ENCODE peak calls at places on chromosomes 13 and 19, in eight cellular contexts. V is aorta; P is endodermal cell; H is naive thymus-derived CD4-positive, alpha-beta T cell; C is lower lobe of right lung; R is IMR-90; B is tibial artery; T is CD8-positive, alpha-beta memory T cell. D is an unnamed sample. For H3K4me1, the result is how much of the 10 kb centered on the place peaks cover.

GRCh38 chr19:39398297-39398864 is 7.2 kb downstream of the MED29 start:
- DNase-seq in R (peak), H (no peak), T (peak), P (no peak), V (peak), C (peak), B (peak), D (no peak)

GRCh38 chr19:28691683-28692082 is 521.3 kb downstream of the UQCRFS1 start:
- DNase-seq in C (no peak), B (no peak), P (no peak), R (no peak), H (no peak), T (no peak), V (no peak), D (no peak)

GRCh38 chr13:76833465-76833864 is 52.7 kb downstream of the KCTD12 start:
- DNase-seq in P (no peak), T (no peak), C (no peak), V (no peak), B (no peak), H (no peak), R (no peak), D (no peak)

GRCh38 chr19:3047307-3048189 is 14.7 kb downstream of the TLE5 start:
- DNase-seq in P (peak), B (peak), V (peak), T (peak), H (peak), R (peak), C (peak), D (peak)

GRCh38 chr13:83065136-83065535 is 817.1 kb downstream of the SLITRK1 start:
- DNase-seq in H (no peak), C (no peak), R (peak), B (peak), T (no peak), P (no peak), V (peak), D (no peak)

GRCh38 chr13:49540552-49540951 is 44.8 kb downstream of the PHF11 start:
- DNase-seq in H (peak), V (no peak), B (no peak), T (no peak), P (no peak), R (peak), C (no peak), D (no peak)

GRCh38 chr19:49421039-49421877 is 2.0 kb downstream of the PTH2 start:
- DNase-seq in C (peak), H (no peak), R (peak), P (peak), B (peak), V (peak), T (no peak), D (no peak)

GRCh38 chr13:32264407-32264806 is 50.8 kb downstream of the ZAR1L start:
- DNase-seq in V (peak), H (no peak), B (peak), P (no peak), T (no peak), C (no peak), R (peak), D (no peak)

GRCh38 chr19:42563352-42564210 is 31.1 kb downstream of the CEACAM8 start:
- DNase-seq in C (no peak), P (peak), H (no peak), R (peak), V (no peak), B (no peak), T (no peak), D (peak)

DNA sequence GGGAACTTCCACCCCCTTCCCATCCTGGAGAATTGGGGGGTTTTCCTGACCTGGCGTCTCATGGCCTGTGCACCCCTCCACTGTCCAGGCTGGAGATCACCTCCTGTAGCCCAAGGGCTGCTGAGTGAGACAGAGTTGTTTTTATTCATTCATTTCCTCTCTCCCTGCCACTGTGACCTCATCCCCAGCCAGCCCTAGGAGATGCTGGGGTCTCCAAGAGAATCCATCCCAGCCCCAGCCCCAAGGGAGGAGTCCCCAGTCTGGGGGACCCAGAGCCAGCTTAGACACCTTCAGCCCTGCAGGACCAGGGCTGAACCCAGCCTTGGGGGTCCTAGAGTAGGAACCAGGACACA is 4.2 kb downstream of the FCHO1 start:
- DNase-seq in R (no peak), T (no peak), H (no peak), V (no peak), P (no peak), C (no peak), B (no peak), D (no peak)
- H3K4me1 ChIP-seq in R (under half), T (under half), H (under half), V (under half), P (under half), C (under half), B (under half), D (half or more)

GRCh38 chr13:73693215-73693614 is 441.0 kb downstream of the KLF12 start:
- DNase-seq in H (no peak), T (no peak), C (no peak), V (no peak), P (no peak), B (no peak), R (no peak), D (no peak)

GRCh38 chr13:73695325-73695724 is 438.9 kb downstream of the KLF12 start:
- DNase-seq in P (no peak), T (no peak), B (no peak), R (no peak), H (no peak), C (no peak), V (no peak), D (no peak)

GRCh38 chr13:73687087-73687486 is 447.1 kb downstream of the KLF12 start:
- DNase-seq in C (no peak), V (no peak), P (no peak), R (no peak), T (no peak), H (no peak), B (no peak), D (no peak)

GRCh38 chr13:73696713-73697112 is 437.5 kb downstream of the KLF12 start:
- DNase-seq in V (no peak), C (no peak), H (no peak), T (no peak), R (no peak), P (no peak), B (no peak), D (no peak)

DNA sequence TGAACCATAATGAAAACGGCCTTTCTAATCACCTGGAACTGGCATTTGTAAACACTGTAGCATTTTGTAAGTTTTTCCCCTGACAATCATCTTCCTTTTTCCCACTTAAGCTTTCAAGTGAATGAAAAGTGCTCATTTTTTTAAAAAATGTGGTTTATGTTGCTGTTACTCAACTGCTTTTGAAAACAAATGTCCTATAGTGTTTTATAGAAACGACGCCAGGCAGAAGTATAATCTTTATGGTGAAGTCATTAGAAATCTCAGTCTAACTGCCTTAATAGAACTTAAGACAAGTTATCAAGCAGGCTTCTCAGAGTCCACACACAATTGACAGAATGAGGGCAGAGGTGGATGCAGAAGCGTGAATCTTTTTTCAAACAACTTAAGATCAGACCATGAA is 442.3 kb downstream of the KLF12 start:
- DNase-seq in B (no peak), T (no peak), V (no peak), H (no peak), C (no peak), R (no peak), P (no peak), D (no peak)
- H3K4me1 ChIP-seq in B (under half), T (under half), V (under half), H (under half), C (under half), R (under half), P (under half), D (under half)

GRCh38 chr13:40652588-40652940 is 13.9 kb downstream of the FOXO1 start:
- DNase-seq in H (no peak), P (no peak), V (no peak), C (no peak), B (no peak), R (no peak), T (no peak), D (peak)

GRCh38 chr13:40651866-40652587 is 14.4 kb downstream of the FOXO1 start:
- DNase-seq in H (no peak), B (no peak), T (no peak), C (no peak), P (peak), R (no peak), V (no peak), D (no peak)

GRCh38 chr13:40648841-40649240 is 17.6 kb downstream of the FOXO1 start:
- DNase-seq in V (no peak), C (no peak), H (no peak), B (no peak), T (no peak), R (no peak), P (peak), D (no peak)

GRCh38 chr13:40644838-40645620 is 21.4 kb downstream of the FOXO1 start:
- DNase-seq in V (no peak), T (no peak), R (no peak), P (peak), H (peak), B (no peak), C (no peak), D (no peak)

DNA sequence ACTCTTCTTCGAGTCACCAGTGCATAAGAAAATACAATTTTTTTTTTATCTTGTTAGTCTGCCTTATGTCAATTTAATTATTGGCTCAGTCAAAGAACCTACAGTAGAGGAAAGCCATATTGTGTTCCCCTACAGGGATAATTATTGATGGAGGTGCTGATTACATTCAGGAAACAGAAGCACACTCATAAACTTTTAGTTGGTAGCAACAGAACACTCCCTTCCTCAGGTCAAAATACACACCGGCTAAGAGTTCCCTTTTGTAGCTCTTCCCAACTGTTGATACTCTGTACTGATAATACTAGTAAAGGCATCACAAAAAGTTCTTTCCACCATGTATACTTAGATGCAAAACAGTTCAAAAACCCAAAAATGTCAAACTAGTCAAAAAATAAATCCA is 18.4 kb downstream of the FOXO1 start:
- DNase-seq in P (no peak), C (no peak), R (no peak), T (no peak), H (no peak), V (no peak), B (no peak), D (no peak)
- H3K4me1 ChIP-seq in P (under half), C (half or more), R (under half), T (half or more), H (half or more), V (under half), B (half or more), D (half or more)

GRCh38 chr13:110216403-110217041 is 90.4 kb downstream of the COL4A1 start:
- DNase-seq in B (no peak), C (no peak), R (peak), T (no peak), H (no peak), P (no peak), V (no peak), D (no peak)

GRCh38 chr13:110216006-110216402 is 91.0 kb downstream of the COL4A1 start:
- DNase-seq in T (no peak), B (no peak), V (no peak), P (no peak), H (no peak), C (no peak), R (no peak), D (no peak)

GRCh38 chr13:110214637-110215036 is 92.3 kb downstream of the COL4A1 start:
- DNase-seq in B (no peak), V (no peak), R (peak), P (no peak), T (no peak), C (no peak), H (no peak), D (no peak)

GRCh38 chr13:110213461-110214074 is 93.4 kb downstream of the COL4A1 start:
- DNase-seq in P (no peak), C (no peak), B (no peak), H (no peak), T (no peak), V (no peak), R (no peak), D (no peak)

DNA sequence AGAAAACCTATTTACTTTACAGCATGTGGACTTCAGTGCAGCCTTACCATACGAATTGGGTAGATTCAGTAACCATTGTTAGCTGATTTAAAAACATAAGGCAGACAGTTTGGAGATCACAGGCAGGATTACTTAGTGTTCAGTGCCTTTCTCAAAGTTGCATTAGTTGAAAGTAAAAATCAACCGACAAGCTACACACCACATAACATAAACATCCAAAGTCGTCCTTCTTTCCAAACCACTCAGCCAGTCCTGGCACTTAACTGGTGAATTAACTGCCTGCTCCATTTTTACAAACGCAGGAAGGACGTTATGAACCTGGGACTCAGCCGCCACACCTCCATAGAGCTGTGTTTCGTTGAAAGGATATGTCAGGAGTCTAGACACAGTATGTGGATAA is 91.4 kb downstream of the COL4A1 start:
- DNase-seq in V (no peak), C (no peak), R (peak), H (no peak), P (no peak), B (no peak), T (no peak), D (no peak)
- H3K4me1 ChIP-seq in V (under half), C (under half), R (under half), H (under half), P (under half), B (half or more), T (under half), D (under half)

DNA sequence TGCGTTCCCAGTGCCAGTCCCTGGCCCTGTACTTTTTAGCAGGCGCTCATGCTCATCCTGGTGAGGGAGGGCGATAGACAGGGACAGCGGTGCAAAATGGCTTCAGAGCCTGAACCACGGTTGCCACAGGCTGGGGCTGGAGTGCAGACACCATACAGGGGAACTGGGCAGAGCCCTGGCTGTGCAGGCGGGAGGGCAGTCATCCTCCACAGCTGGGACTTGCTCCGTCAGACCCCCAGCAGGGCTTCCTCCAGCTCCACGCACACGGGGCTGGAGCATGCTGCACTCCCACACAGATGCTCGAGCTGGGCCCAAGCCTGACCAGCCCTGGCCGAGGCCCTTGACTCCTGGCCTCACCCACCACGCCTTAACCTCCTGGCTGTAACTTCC is 23.7 kb downstream of the TFDP1 start:
- DNase-seq in R (no peak), H (no peak), V (no peak), C (no peak), P (no peak), B (no peak), T (no peak), D (no peak)
- H3K4me1 ChIP-seq in R (under half), H (under half), V (under half), C (under half), P (under half), B (under half), T (under half), D (under half)

DNA sequence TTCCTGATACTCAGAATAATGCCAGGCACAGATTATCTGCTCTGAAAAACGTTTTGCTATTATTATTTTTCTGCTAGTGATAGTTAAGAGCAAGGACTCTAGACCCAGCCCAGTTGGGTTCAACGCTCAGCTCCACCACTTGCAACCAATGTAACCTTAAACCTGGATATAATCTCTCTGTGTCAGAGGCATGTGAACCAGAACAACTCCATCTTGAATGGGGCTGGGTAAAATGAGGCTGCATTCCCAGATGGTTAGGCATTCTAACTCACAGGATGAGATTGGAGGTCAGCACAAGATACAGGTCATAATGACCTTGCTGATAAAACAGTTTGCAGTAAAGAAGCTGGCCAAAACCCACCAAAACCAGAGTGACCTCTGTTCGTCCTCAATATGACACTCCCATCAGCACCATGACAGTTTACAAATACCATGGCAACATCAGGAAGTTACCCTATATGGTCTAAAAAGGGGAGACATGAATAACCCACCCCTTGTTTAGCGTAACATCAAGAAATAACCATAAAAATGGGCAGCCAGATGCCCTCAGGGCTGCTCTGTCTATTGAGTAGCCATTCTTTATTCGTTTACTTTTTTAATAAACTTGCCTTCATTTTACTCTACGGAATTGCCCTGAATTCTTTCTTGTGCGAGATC is 13.6 kb downstream of the FAM187B start:
- DNase-seq in R (no peak), C (no peak), H (no peak), B (no peak), V (no peak), T (no peak), P (no peak), D (no peak)
- H3K4me1 ChIP-seq in R (under half), C (half or more), H (under half), B (under half), V (under half), T (half or more), P (under half), D (half or more)

GRCh38 chr19:43754562-43755255 is at the start of gene SMG9:
- DNase-seq in V (peak), C (peak), H (peak), B (peak), T (peak), R (peak), P (peak), D (peak)
- H3K4me1 ChIP-seq in V (under half), C (under half), H (under half), B (under half), T (under half), R (under half), P (under half), D (under half)

GRCh38 chr19:34171877-34172660 is at the start of gene LSM14A:
- DNase-seq in R (peak), P (peak), C (peak), T (peak), B (peak), V (peak), H (peak), D (peak)
- H3K4me1 ChIP-seq in R (under half), P (under half), C (under half), T (under half), B (under half), V (under half), H (under half), D (under half)

DNA sequence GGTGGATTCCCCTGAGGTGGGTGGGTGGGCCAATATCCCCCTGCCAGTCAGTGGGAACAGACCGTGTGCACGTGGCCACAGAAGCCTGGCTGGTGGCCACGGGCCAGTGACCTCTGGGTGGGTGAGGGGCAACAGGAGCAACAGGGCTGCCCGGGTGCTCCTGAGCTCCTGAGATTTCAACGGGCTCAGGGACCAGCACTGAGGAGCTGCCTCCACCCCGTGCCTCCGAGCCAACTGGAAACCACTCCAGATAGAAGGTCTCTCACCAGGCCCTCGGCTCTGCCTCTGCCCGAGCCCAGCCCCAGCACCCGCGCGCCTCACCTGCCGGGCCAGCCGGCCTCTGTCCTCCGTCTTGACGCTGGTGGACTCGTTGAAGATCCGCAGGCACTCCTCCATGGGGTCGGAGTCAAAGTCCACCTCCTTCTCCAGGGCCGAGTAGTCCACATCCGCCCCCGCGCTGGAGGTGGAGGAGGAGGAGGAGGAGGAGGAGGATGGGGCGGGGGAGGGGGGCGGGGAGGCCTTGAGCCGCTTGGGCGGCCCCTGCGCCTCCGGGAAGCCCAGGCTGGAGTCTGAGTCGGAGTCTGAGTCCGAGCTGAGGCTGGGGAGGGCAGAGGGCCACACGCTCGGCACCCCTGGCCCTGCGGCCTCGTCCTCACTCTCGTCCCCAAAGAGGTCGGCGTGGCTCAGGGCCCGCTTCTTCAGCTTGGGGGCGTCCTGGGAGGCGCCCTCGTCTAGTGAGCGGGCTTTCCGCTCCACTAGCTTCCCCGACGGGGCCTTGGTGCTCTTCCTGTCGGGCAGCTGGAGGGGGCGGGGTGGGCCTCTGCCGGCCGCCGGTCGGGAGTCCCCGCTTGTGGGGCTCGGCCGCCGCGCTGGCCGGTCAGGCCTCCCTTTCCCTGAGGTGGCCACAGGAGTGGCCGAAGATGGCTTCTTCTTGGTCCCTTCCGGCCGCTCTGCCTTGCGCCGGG is 14.8 kb upstream of the ATP8B3 start:
- DNase-seq in P (peak), T (no peak), R (no peak), C (no peak), B (no peak), H (no peak), V (no peak), D (no peak)
- H3K4me1 ChIP-seq in P (under half), T (under half), R (under half), C (under half), B (under half), H (under half), V (under half), D (under half)